ENCODE peak calls at places on chromosomes 1 and 21, in five cellular contexts. One of them, this sample, is unnamed.

GRCh38 chr1:6330410-6330827 is 63.1 kb downstream of the ACOT7 start:
- DNase-seq in A549: no peak
- DNase-seq in endothelial cell of umbilical vein: no peak
- DNase-seq in HepG2: no peak
- DNase-seq in K562: no peak
- DNase-seq in this sample: no peak

GRCh38 chr1:209425959-209426358 is 157.6 kb upstream of the CAMK1G start:
- DNase-seq in A549: no peak
- DNase-seq in endothelial cell of umbilical vein: no peak
- DNase-seq in HepG2: no peak
- DNase-seq in K562: no peak
- DNase-seq in this sample: no peak

GRCh38 chr1:234975941-234976871 is 152.4 kb downstream of the TOMM20 start:
- DNase-seq in A549: no peak
- DNase-seq in endothelial cell of umbilical vein: no peak
- DNase-seq in HepG2: peak
- DNase-seq in K562: no peak
- DNase-seq in this sample: no peak

GRCh38 chr1:170530972-170531757 is 801 bp upstream of the GORAB start:
- DNase-seq in A549: peak
- DNase-seq in endothelial cell of umbilical vein: peak
- DNase-seq in HepG2: no peak
- DNase-seq in K562: no peak
- DNase-seq in this sample: peak

GRCh38 chr1:56080123-56080522 is 499.2 kb downstream of the PLPP3 start:
- DNase-seq in A549: no peak
- DNase-seq in endothelial cell of umbilical vein: peak
- DNase-seq in HepG2: no peak
- DNase-seq in K562: no peak
- DNase-seq in this sample: no peak

GRCh38 chr21:22062472-22063139 is 1064.4 kb downstream of the NCAM2 start:
- DNase-seq in A549: no peak
- DNase-seq in endothelial cell of umbilical vein: no peak
- DNase-seq in HepG2: no peak
- DNase-seq in K562: no peak
- DNase-seq in this sample: no peak

GRCh38 chr1:6730889-6731288 is 29.3 kb upstream of the DNAJC11 start:
- DNase-seq in A549: no peak
- DNase-seq in endothelial cell of umbilical vein: no peak
- DNase-seq in HepG2: no peak
- DNase-seq in K562: no peak
- DNase-seq in this sample: no peak

GRCh38 chr1:41795205-41795762 is 123.4 kb downstream of the HIVEP3 start:
- DNase-seq in A549: peak
- DNase-seq in endothelial cell of umbilical vein: peak
- DNase-seq in HepG2: no peak
- DNase-seq in K562: no peak
- DNase-seq in this sample: peak

GRCh38 chr21:29332461-29333354 is 34.0 kb downstream of the BACH1 start:
- DNase-seq in A549: no peak
- DNase-seq in endothelial cell of umbilical vein: peak
- DNase-seq in HepG2: no peak
- DNase-seq in K562: no peak
- DNase-seq in this sample: no peak

GRCh38 chr1:61142726-61143500 is 60.6 kb downstream of the NFIA start:
- DNase-seq in A549: no peak
- DNase-seq in endothelial cell of umbilical vein: no peak
- DNase-seq in HepG2: no peak
- DNase-seq in K562: no peak
- DNase-seq in this sample: no peak

GRCh38 chr1:21436488-21437340 is 3.2 kb upstream of the NBPF3 start:
- DNase-seq in A549: no peak
- DNase-seq in endothelial cell of umbilical vein: no peak
- DNase-seq in HepG2: no peak
- DNase-seq in K562: peak
- DNase-seq in this sample: no peak

GRCh38 chr1:41102208-41102607 is 80.7 kb upstream of the SLFNL1 start:
- DNase-seq in A549: peak
- DNase-seq in endothelial cell of umbilical vein: peak
- DNase-seq in HepG2: no peak
- DNase-seq in K562: no peak
- DNase-seq in this sample: no peak

GRCh38 chr1:32182060-32182459 is 2.6 kb downstream of the TXLNA start:
- DNase-seq in A549: no peak
- DNase-seq in endothelial cell of umbilical vein: no peak
- DNase-seq in HepG2: no peak
- DNase-seq in K562: no peak
- DNase-seq in this sample: no peak

GRCh38 chr21:42684109-42684916 is 30.9 kb downstream of the PDE9A start:
- DNase-seq in A549: no peak
- DNase-seq in endothelial cell of umbilical vein: no peak
- DNase-seq in HepG2: no peak
- DNase-seq in K562: no peak
- DNase-seq in this sample: peak

GRCh38 chr1:17370618-17371017 is 1.4 kb upstream of the PADI6 start:
- DNase-seq in A549: peak
- DNase-seq in endothelial cell of umbilical vein: no peak
- DNase-seq in HepG2: peak
- DNase-seq in K562: no peak
- DNase-seq in this sample: peak

GRCh38 chr1:53604291-53604919 is 134.6 kb downstream of the GLIS1 start:
- DNase-seq in A549: no peak
- DNase-seq in endothelial cell of umbilical vein: no peak
- DNase-seq in HepG2: no peak
- DNase-seq in K562: no peak
- DNase-seq in this sample: no peak

GRCh38 chr1:15007368-15007767 is 146.2 kb upstream of the TMEM51 start:
- DNase-seq in A549: no peak
- DNase-seq in endothelial cell of umbilical vein: no peak
- DNase-seq in HepG2: no peak
- DNase-seq in K562: no peak
- DNase-seq in this sample: no peak

GRCh38 chr1:9437931-9438330 is 101.3 kb upstream of the SLC25A33 start:
- DNase-seq in A549: no peak
- DNase-seq in endothelial cell of umbilical vein: no peak
- DNase-seq in HepG2: no peak
- DNase-seq in K562: no peak
- DNase-seq in this sample: no peak

GRCh38 chr21:36508948-36509347 is 29.0 kb upstream of the CLDN14 start:
- DNase-seq in A549: no peak
- DNase-seq in endothelial cell of umbilical vein: no peak
- DNase-seq in HepG2: no peak
- DNase-seq in K562: no peak
- DNase-seq in this sample: no peak

GRCh38 chr1:64471218-64471719 is 1.3 kb downstream of the CACHD1 start:
- DNase-seq in A549: no peak
- DNase-seq in endothelial cell of umbilical vein: peak
- DNase-seq in HepG2: no peak
- DNase-seq in K562: no peak
- DNase-seq in this sample: no peak

GRCh38 chr1:30087465-30087864 is 635.9 kb downstream of the MATN1 start:
- DNase-seq in A549: peak
- DNase-seq in endothelial cell of umbilical vein: no peak
- DNase-seq in HepG2: peak
- DNase-seq in K562: no peak
- DNase-seq in this sample: peak

GRCh38 chr1:209434631-209435217 is 148.8 kb upstream of the CAMK1G start:
- DNase-seq in A549: no peak
- DNase-seq in endothelial cell of umbilical vein: no peak
- DNase-seq in HepG2: no peak
- DNase-seq in K562: no peak
- DNase-seq in this sample: no peak

GRCh38 chr21:36917487-36918158 is 48.8 kb downstream of the HLCS start:
- DNase-seq in A549: peak
- DNase-seq in endothelial cell of umbilical vein: peak
- DNase-seq in HepG2: peak
- DNase-seq in K562: no peak
- DNase-seq in this sample: peak

GRCh38 chr1:63888984-63889383 is 115.2 kb downstream of the ROR1 start:
- DNase-seq in A549: no peak
- DNase-seq in endothelial cell of umbilical vein: no peak
- DNase-seq in HepG2: no peak
- DNase-seq in K562: no peak
- DNase-seq in this sample: no peak

GRCh38 chr1:205998457-205999241 is 4.5 kb downstream of the RAB7B start:
- DNase-seq in A549: no peak
- DNase-seq in endothelial cell of umbilical vein: no peak
- DNase-seq in HepG2: no peak
- DNase-seq in K562: no peak
- DNase-seq in this sample: no peak

GRCh38 chr21:16095005-16095404 is 365.2 kb downstream of the USP25 start:
- DNase-seq in A549: no peak
- DNase-seq in endothelial cell of umbilical vein: no peak
- DNase-seq in HepG2: no peak
- DNase-seq in K562: no peak
- DNase-seq in this sample: no peak

GRCh38 chr1:27031235-27032118 is 18.8 kb upstream of the TENT5B start:
- DNase-seq in A549: no peak
- DNase-seq in endothelial cell of umbilical vein: peak
- DNase-seq in HepG2: no peak
- DNase-seq in K562: peak
- DNase-seq in this sample: no peak

GRCh38 chr1:118862755-118863154 is 125.4 kb downstream of the TBX15 start:
- DNase-seq in A549: no peak
- DNase-seq in endothelial cell of umbilical vein: no peak
- DNase-seq in HepG2: peak
- DNase-seq in K562: no peak
- DNase-seq in this sample: no peak

GRCh38 chr1:4397196-4397595 is 257.2 kb upstream of the AJAP1 start:
- DNase-seq in A549: no peak
- DNase-seq in endothelial cell of umbilical vein: no peak
- DNase-seq in HepG2: no peak
- DNase-seq in K562: no peak
- DNase-seq in this sample: no peak

GRCh38 chr1:19679691-19680090 is 15.0 kb downstream of the HTR6 start:
- DNase-seq in A549: no peak
- DNase-seq in endothelial cell of umbilical vein: no peak
- DNase-seq in HepG2: no peak
- DNase-seq in K562: no peak
- DNase-seq in this sample: no peak

GRCh38 chr1:29162476-29163138 is 19.1 kb downstream of the SRSF4 start:
- DNase-seq in A549: no peak
- DNase-seq in endothelial cell of umbilical vein: no peak
- DNase-seq in HepG2: no peak
- DNase-seq in K562: no peak
- DNase-seq in this sample: no peak

GRCh38 chr1:115454835-115455511 is 116.9 kb upstream of the NGF start:
- DNase-seq in A549: no peak
- DNase-seq in endothelial cell of umbilical vein: no peak
- DNase-seq in HepG2: no peak
- DNase-seq in K562: no peak
- DNase-seq in this sample: no peak

GRCh38 chr1:27142464-27142863 is 12.5 kb downstream of the SLC9A1 start:
- DNase-seq in A549: no peak
- DNase-seq in endothelial cell of umbilical vein: no peak
- DNase-seq in HepG2: no peak
- DNase-seq in K562: no peak
- DNase-seq in this sample: no peak

DNA sequence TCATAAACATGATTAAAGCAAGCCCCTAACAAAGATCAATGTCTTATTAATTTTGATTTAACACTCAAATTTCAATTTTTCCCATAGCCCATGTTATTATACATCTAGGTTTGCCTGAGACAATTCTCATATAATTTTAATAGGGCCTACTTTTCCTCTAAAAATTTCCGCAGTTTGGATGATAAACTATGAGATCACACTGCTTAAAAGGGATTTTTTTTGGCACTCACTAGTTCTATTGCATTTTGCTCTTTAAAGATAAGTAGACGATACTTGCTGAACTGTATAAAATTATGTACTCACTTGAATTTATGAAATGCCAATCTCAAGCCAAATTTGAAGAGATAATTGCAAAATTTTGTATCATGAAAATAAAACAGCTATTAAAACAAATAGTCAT is 480.4 kb upstream of the ZRANB2 start:
- DNase-seq in A549: no peak
- DNase-seq in endothelial cell of umbilical vein: no peak
- DNase-seq in HepG2: no peak
- DNase-seq in K562: no peak
- DNase-seq in this sample: no peak
- TF ChIP-seq MAX in A549: no peak
- TF ChIP-seq MAX in endothelial cell of umbilical vein: no peak
- TF ChIP-seq MAX in HepG2: no peak
- TF ChIP-seq MAX in K562: no peak
- TF ChIP-seq MAX in this sample: no peak

GRCh38 chr1:98072047-98072446 is 151.2 kb upstream of the DPYD start:
- DNase-seq in A549: no peak
- DNase-seq in endothelial cell of umbilical vein: no peak
- DNase-seq in HepG2: no peak
- DNase-seq in K562: no peak
- DNase-seq in this sample: no peak

GRCh38 chr1:98066911-98067310 is 146.1 kb upstream of the DPYD start:
- DNase-seq in A549: no peak
- DNase-seq in endothelial cell of umbilical vein: no peak
- DNase-seq in HepG2: no peak
- DNase-seq in K562: no peak
- DNase-seq in this sample: no peak

GRCh38 chr1:98068016-98068415 is 147.2 kb upstream of the DPYD start:
- DNase-seq in A549: no peak
- DNase-seq in endothelial cell of umbilical vein: no peak
- DNase-seq in HepG2: no peak
- DNase-seq in K562: no peak
- DNase-seq in this sample: no peak
- TF ChIP-seq MYC in A549: no peak
- TF ChIP-seq MYC in endothelial cell of umbilical vein: no peak
- TF ChIP-seq MYC in HepG2: no peak
- TF ChIP-seq MYC in K562: no peak
- TF ChIP-seq MYC in this sample: no peak

GRCh38 chr21:34930971-34931370 is 118.1 kb downstream of the RUNX1 start:
- DNase-seq in A549: no peak
- DNase-seq in endothelial cell of umbilical vein: no peak
- DNase-seq in HepG2: no peak
- DNase-seq in K562: no peak
- DNase-seq in this sample: no peak
- TF ChIP-seq MAX in A549: no peak
- TF ChIP-seq MAX in endothelial cell of umbilical vein: no peak
- TF ChIP-seq MAX in HepG2: no peak
- TF ChIP-seq MAX in K562: no peak
- TF ChIP-seq MAX in this sample: no peak

GRCh38 chr1:173122344-173122880 is 71.7 kb upstream of the TNFSF18 start:
- DNase-seq in A549: no peak
- DNase-seq in endothelial cell of umbilical vein: peak
- DNase-seq in HepG2: no peak
- DNase-seq in K562: no peak
- DNase-seq in this sample: peak

GRCh38 chr1:173126421-173126820 is 75.7 kb upstream of the TNFSF18 start:
- DNase-seq in A549: no peak
- DNase-seq in endothelial cell of umbilical vein: no peak
- DNase-seq in HepG2: no peak
- DNase-seq in K562: no peak
- DNase-seq in this sample: no peak

GRCh38 chr1:173118404-173118803 is 67.7 kb upstream of the TNFSF18 start:
- DNase-seq in A549: no peak
- DNase-seq in endothelial cell of umbilical vein: no peak
- DNase-seq in HepG2: no peak
- DNase-seq in K562: no peak
- DNase-seq in this sample: no peak

GRCh38 chr1:173127369-173128307 is 76.9 kb upstream of the TNFSF18 start:
- DNase-seq in A549: no peak
- DNase-seq in endothelial cell of umbilical vein: no peak
- DNase-seq in HepG2: peak
- DNase-seq in K562: no peak
- DNase-seq in this sample: no peak

GRCh38 chr1:173122958-173123852 is 72.5 kb upstream of the TNFSF18 start:
- DNase-seq in A549: peak
- DNase-seq in endothelial cell of umbilical vein: peak
- DNase-seq in HepG2: peak
- DNase-seq in K562: no peak
- DNase-seq in this sample: peak
- TF ChIP-seq MYC in A549: no peak
- TF ChIP-seq MYC in endothelial cell of umbilical vein: no peak
- TF ChIP-seq MYC in HepG2: no peak
- TF ChIP-seq MYC in K562: no peak
- TF ChIP-seq MYC in this sample: peak